ENCODE peak calls at places on chromosomes 11 and 22, in seven cellular contexts. F is uterus, A is tibial nerve, S is AG09309, B is nephron progenitor cell, L is neural progenitor cell, V is thoracic aorta. D is an unnamed sample.

GRCh38 chr11:110525883-110526282 is 96.1 kb downstream of the FDX1 start:
- DNase-seq in A (peak), F (peak), S (peak), V (no peak), B (no peak), L (no peak), D (no peak)

GRCh38 chr11:74731301-74732094 is at the start of gene CHRDL2:
- DNase-seq in F (peak), B (peak), A (no peak), V (no peak), L (peak), S (no peak), D (no peak)

GRCh38 chr11:69799582-69799981 is 19.6 kb downstream of the FGF3 start:
- DNase-seq in F (no peak), V (no peak), A (no peak), B (no peak), L (peak), S (no peak), D (no peak)

GRCh38 chr22:31625661-31626426 is 36.2 kb downstream of the PISD start:
- DNase-seq in B (peak), A (peak), L (peak), V (no peak), F (peak), S (no peak), D (no peak)

GRCh38 chr22:20429254-20430100 is 8.1 kb downstream of the SCARF2 start:
- DNase-seq in L (peak), S (no peak), V (no peak), B (peak), F (peak), A (no peak), D (no peak)

GRCh38 chr11:28910926-28911325 is 802.7 kb downstream of the METTL15 start:
- DNase-seq in A (no peak), B (no peak), F (no peak), V (no peak), L (no peak), S (peak), D (no peak)

GRCh38 chr11:86414032-86414431 is 39.3 kb downstream of the CCDC81 start:
- DNase-seq in B (no peak), L (no peak), V (no peak), F (no peak), S (no peak), A (no peak), D (no peak)

GRCh38 chr11:120134931-120135228 is 3.0 kb downstream of the TRIM29 start:
- DNase-seq in L (no peak), B (no peak), A (peak), V (no peak), F (no peak), S (no peak), D (no peak)

GRCh38 chr11:1564535-1565172 is 7.4 kb downstream of the DUSP8 start:
- DNase-seq in V (peak), F (peak), A (no peak), L (peak), S (peak), B (peak), D (peak)

GRCh38 chr11:34632105-34632780 is 11.3 kb downstream of the EHF start:
- DNase-seq in V (no peak), B (no peak), F (no peak), L (peak), S (no peak), A (no peak), D (no peak)

GRCh38 chr11:128045094-128045725 is 542.1 kb downstream of the ETS1 start:
- DNase-seq in F (no peak), B (no peak), A (no peak), L (no peak), V (no peak), S (no peak), D (no peak)

GRCh38 chr11:128334311-128335044 is 252.9 kb downstream of the ETS1 start:
- DNase-seq in F (peak), V (no peak), A (no peak), L (no peak), B (no peak), S (no peak), D (no peak)

GRCh38 chr11:134755535-134755934 is 343.5 kb upstream of the B3GAT1 start:
- DNase-seq in L (no peak), A (no peak), F (no peak), B (no peak), V (no peak), S (no peak), D (no peak)

GRCh38 chr11:75429902-75430691 is 2.9 kb downstream of the KLHL35 start:
- DNase-seq in A (peak), S (no peak), V (no peak), L (peak), F (no peak), B (peak), D (no peak)

GRCh38 chr22:46652081-46652929 is 32.1 kb downstream of the GRAMD4 start:
- DNase-seq in L (no peak), V (no peak), F (no peak), B (peak), A (no peak), S (no peak), D (no peak)

GRCh38 chr11:93166867-93167266 is 30.9 kb downstream of the SLC36A4 start:
- DNase-seq in B (no peak), F (no peak), A (no peak), V (no peak), S (no peak), L (no peak), D (no peak)

GRCh38 chr11:120667281-120667680 is 155.7 kb downstream of the GRIK4 start:
- DNase-seq in F (no peak), B (peak), A (no peak), V (no peak), L (peak), S (no peak), D (no peak)

GRCh38 chr11:115352805-115353483 is 151.3 kb downstream of the CADM1 start:
- DNase-seq in B (no peak), A (no peak), F (no peak), L (no peak), V (no peak), S (no peak), D (no peak)

GRCh38 chr22:41367039-41367679 is 14.6 kb upstream of the TEF start:
- DNase-seq in V (peak), B (peak), L (peak), A (peak), S (peak), F (peak), D (peak)
- TF ChIP-seq CTCF in V (peak), B (no peak), L (no peak), A (peak), S (peak), F (peak), D (peak)

GRCh38 chr22:17117890-17118289 is 3.3 kb downstream of the TMEM121B start:
- DNase-seq in A (no peak), S (no peak), L (no peak), V (no peak), F (no peak), B (no peak), D (no peak)

GRCh38 chr22:17120281-17120680 is 879 bp downstream of the TMEM121B start:
- DNase-seq in F (no peak), S (no peak), L (peak), A (no peak), V (no peak), B (peak), D (no peak)

GRCh38 chr22:17120711-17121234 is 387 bp downstream of the TMEM121B start:
- DNase-seq in B (peak), A (no peak), S (no peak), L (peak), V (no peak), F (no peak), D (no peak)

GRCh38 chr22:17118342-17118741 is 2.8 kb downstream of the TMEM121B start:
- DNase-seq in S (no peak), V (no peak), B (no peak), L (no peak), A (no peak), F (no peak), D (no peak)

GRCh38 chr22:17119481-17120202 is 1.5 kb downstream of the TMEM121B start:
- DNase-seq in S (no peak), F (no peak), L (peak), A (no peak), B (peak), V (no peak), D (no peak)
- TF ChIP-seq CTCF in S (no peak), F (no peak), L (peak), A (no peak), B (no peak), V (no peak), D (no peak)

GRCh38 chr11:14358729-14359439 is at the start of gene RRAS2:
- DNase-seq in A (peak), F (peak), L (peak), B (peak), S (no peak), V (no peak), D (no peak)
- TF ChIP-seq CTCF in A (no peak), F (no peak), L (no peak), B (no peak), S (no peak), V (no peak), D (no peak)

DNA sequence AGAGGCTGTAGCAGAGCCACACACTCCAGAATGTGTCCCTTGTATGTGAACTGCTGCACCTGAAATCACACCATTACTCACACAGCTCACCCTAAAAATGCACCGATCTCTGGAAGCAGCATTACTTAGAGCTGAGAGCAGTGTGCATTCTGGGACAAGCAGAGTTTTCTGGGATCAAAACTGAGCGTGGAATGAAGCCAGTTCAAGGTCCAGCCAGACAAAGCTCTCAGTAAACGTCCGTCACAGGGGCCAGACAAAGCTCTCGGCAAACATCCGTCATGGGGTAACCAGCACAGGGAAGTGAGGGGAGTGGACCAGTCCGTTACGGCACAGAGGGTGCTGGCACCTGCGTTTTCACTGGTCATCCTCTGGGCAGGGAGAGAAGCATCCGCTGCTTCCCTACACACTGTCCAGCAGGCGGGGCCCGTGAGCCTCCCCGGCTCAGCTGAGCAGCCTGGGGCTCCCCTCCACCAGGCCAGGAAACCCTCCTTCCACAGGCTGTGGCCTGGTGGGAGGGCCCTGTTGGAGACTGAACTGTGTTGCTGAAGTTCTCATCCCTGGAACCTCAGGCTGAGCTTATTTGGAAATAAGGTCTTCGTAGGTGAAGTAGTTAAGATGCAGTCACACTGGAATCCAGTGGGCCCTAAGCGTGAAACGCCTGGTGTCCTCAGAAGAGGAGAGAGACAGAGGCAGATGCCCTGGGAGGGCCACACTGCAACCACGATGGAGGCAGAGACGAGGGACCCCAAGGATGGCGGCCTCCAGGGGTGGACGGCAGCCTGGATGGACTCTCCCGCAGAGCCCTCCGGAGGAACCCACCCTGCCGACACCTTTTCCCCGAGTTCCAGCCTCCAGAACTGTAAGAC is 883.9 kb downstream of the BRD1 start:
- DNase-seq in A (no peak), V (no peak), S (no peak), L (peak), B (peak), F (no peak), D (no peak)
- TF ChIP-seq CTCF in A (peak), V (peak), S (no peak), L (peak), B (peak), F (peak), D (peak)

D was measured in AG04449.